ENCODE peak calls at places on chromosomes 3 and 15, in nine cellular contexts. Q is HFFc6; N is HCT116; I is CD4-positive, alpha-beta T cell; U is epithelial cell of esophagus; G is psoas muscle; Y is activated B cell treated with CpG ODN at 0.5 μM for 24 hours; R is endothelial cell; S is hepatocyte. F is an unnamed sample.

GRCh38 chr15:52140646-52141045 is 28.1 kb upstream of the BCL2L10 start:
- DNase-seq in R (no peak), U (no peak), S (no peak), N (no peak), G (no peak), I (no peak), Y (no peak), Q (no peak), F (no peak)

GRCh38 chr3:8503461-8503860 is 1.8 kb downstream of the LMCD1 start:
- DNase-seq in U (peak; percentile 76), N (no peak), Q (peak; percentile 37), Y (no peak), I (no peak), R (no peak), S (no peak), G (no peak), F (no peak)

GRCh38 chr15:89163271-89164055 is 57.9 kb downstream of the RLBP1 start:
- DNase-seq in G (no peak), U (no peak), Y (no peak), N (no peak), S (no peak), Q (no peak), R (no peak), I (no peak), F (no peak)

GRCh38 chr15:38192496-38192895 is 60.1 kb upstream of the SPRED1 start:
- DNase-seq in Y (no peak), U (no peak), G (no peak), R (no peak), I (no peak), S (no peak), Q (no peak), N (no peak), F (no peak)

GRCh38 chr3:106452096-106452495 is 583.3 kb upstream of the CBLB start:
- DNase-seq in R (no peak), U (no peak), Q (no peak), G (no peak), Y (no peak), S (no peak), I (no peak), N (no peak), F (no peak)

GRCh38 chr15:47196057-47196456 is 521.2 kb upstream of the SEMA6D start:
- DNase-seq in N (peak; percentile 13), S (peak; percentile 90), R (peak; percentile 82), Q (peak; percentile 83), G (peak; percentile 80), U (peak; percentile 90), Y (no peak), I (peak; percentile 27), F (peak; percentile 75)

GRCh38 chr3:69403406-69403934 is 17.6 kb upstream of the FRMD4B start:
- DNase-seq in R (no peak), S (peak; percentile 17), Q (no peak), U (peak; percentile 81), Y (no peak), I (no peak), G (no peak), N (no peak), F (no peak)

GRCh38 chr3:16907245-16907644 is 22.5 kb downstream of the PLCL2 start:
- DNase-seq in G (no peak), R (no peak), Y (no peak), S (no peak), I (no peak), N (no peak), U (no peak), Q (no peak), F (no peak)

GRCh38 chr3:26350853-26351252 is 271.7 kb upstream of the LRRC3B start:
- DNase-seq in R (no peak), Q (no peak), G (no peak), U (peak; percentile 10), Y (no peak), I (no peak), S (no peak), N (no peak), F (no peak)

GRCh38 chr3:24123596-24123995 is 178.5 kb downstream of the NR1D2 start:
- DNase-seq in N (no peak), I (no peak), R (no peak), G (no peak), Q (peak; percentile 30), Y (no peak), S (no peak), U (peak; percentile 13), F (no peak)

GRCh38 chr15:70093481-70094309 is 4.0 kb downstream of the TLE3 start:
- DNase-seq in S (peak; percentile 39), N (no peak), G (no peak), R (no peak), I (no peak), U (peak; percentile 89), Q (no peak), Y (no peak), F (no peak)

GRCh38 chr3:26099692-26100091 is 309.8 kb downstream of the OXSM start:
- DNase-seq in Q (no peak), S (peak; percentile 5), N (no peak), R (no peak), G (no peak), U (peak; percentile 45), Y (no peak), I (no peak), F (no peak)

GRCh38 chr3:169362261-169362660 is 301.3 kb downstream of the MECOM start:
- DNase-seq in G (no peak), I (no peak), S (peak; percentile 10), N (no peak), Y (no peak), U (peak; percentile 55), Q (peak; percentile 2), R (no peak), F (no peak)

GRCh38 chr15:42118650-42119531 is 24.5 kb upstream of the PLA2G4D start:
- DNase-seq in U (peak; percentile 54), Y (no peak), G (no peak), S (peak; percentile 49), N (no peak), Q (no peak), I (no peak), R (no peak), F (no peak)

GRCh38 chr3:34011171-34012101 is 213.0 kb downstream of the PDCD6IP start:
- DNase-seq in G (no peak), U (no peak), S (no peak), I (no peak), Y (no peak), R (peak; percentile 5), N (peak; percentile 8), Q (peak; percentile 13), F (no peak)
- TF ChIP-seq CTCF in G (peak; percentile 4), U (peak; percentile 9), S (peak; percentile 5), I (no peak), Y (no peak), R (no peak), N (no peak), Q (peak; percentile 58), F (peak; percentile 15)

GRCh38 chr3:64240959-64241358 is 15.7 kb upstream of the PRICKLE2 start:
- DNase-seq in G (no peak), I (no peak), Q (no peak), R (no peak), S (no peak), Y (no peak), N (no peak), U (no peak), F (no peak)

GRCh38 chr3:64240445-64240844 is 15.2 kb upstream of the PRICKLE2 start:
- DNase-seq in Y (no peak), I (no peak), S (no peak), U (no peak), Q (no peak), N (no peak), R (no peak), G (no peak), F (no peak)

GRCh38 chr3:64248247-64248646 is 23.0 kb upstream of the PRICKLE2 start:
- DNase-seq in S (no peak), R (no peak), G (no peak), I (no peak), Y (no peak), Q (no peak), U (no peak), N (no peak), F (no peak)

GRCh38 chr3:64242435-64242834 is 17.2 kb upstream of the PRICKLE2 start:
- DNase-seq in G (no peak), Y (no peak), N (no peak), Q (no peak), I (no peak), U (no peak), R (no peak), S (peak; percentile 68), F (no peak)

DNA sequence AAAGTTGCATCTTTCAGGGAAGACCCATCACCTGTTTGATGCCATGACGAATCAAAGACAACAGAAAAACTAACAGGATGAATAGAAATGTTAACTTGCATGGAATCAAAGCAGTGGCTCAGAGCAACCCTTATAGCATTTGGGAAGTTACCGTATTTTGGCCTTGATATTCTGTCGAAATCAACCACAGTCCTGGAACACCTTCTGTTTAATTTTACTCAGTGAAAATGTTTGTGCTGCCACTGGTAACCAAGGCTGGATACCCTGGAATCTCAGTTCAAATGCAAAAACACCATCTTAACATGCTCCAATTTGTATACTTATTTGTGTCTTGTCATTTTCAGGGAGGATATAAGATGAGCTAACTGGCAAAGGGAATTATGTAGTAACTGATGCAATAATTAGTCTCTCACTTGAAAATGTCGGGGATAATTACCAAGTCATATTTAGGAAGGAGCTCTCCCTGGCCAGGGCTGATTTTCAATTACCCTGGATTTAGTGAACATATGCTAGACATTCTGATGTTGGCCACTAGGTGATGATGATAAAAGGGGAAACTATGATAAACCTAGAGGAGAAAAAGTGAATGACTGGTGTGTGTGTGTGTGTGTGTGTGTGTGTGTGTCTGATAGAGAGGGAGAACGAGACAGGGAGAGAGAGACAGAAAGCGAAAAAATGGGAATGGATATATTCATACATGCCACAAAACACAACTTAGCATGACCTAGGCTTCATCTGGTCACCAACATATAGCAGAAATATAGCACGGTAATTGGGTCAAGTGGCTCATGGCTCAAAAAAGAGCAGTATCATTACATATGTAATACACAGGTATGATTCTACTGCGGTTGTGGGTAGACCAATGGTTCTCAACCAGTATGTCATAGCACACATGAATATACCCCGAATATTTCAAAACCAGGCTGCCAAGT is 19.0 kb upstream of the PRICKLE2 start:
- DNase-seq in N (peak; percentile 51), R (no peak), Y (no peak), S (no peak), U (peak; percentile 63), Q (peak; percentile 69), G (no peak), I (no peak), F (no peak)
- TF ChIP-seq CTCF in N (peak; percentile 51), R (peak; percentile 74), Y (no peak), S (no peak), U (peak; percentile 56), Q (peak; percentile 75), G (no peak), I (no peak), F (peak; percentile 58)

DNA sequence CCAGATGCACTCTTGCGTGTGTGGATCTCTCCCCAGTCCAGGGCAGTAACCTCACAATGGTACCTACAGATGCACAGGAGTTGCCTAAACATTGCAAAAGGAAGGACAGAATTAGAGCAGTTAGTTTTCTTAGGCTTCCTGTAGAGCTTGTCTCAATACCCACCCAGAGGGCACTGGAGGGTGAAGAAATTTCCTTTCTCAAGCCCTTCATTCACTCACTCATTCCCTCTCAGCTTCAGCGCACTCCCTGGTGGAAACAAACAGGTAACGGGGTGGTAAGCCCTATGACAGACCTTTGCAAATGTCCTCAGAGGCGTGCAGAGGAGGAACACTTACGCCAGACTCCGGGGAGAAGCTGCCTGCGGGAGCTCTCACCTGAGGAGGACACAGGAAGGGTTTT is 267.4 kb upstream of the HES1 start:
- DNase-seq in Y (no peak), Q (no peak), U (no peak), S (no peak), G (no peak), N (no peak), I (no peak), R (no peak), F (no peak)
- TF ChIP-seq CTCF in Y (no peak), Q (no peak), U (no peak), S (no peak), G (no peak), N (no peak), I (no peak), R (no peak), F (no peak)

GRCh38 chr3:188792788-188793187 is 379.0 kb upstream of the TPRG1 start:
- DNase-seq in Y (no peak), Q (no peak), S (peak; percentile 35), U (no peak), G (peak; percentile 41), I (no peak), N (no peak), R (peak; percentile 39), F (peak; percentile 33)
- TF ChIP-seq CTCF in Y (no peak), Q (no peak), S (peak; percentile 40), U (no peak), G (peak; percentile 12), I (no peak), N (no peak), R (no peak), F (peak; percentile 53)

F was measured in neural crest cell.